ENCODE peak calls at places on chromosomes 12 and 14, in five cellular contexts. Z, G, F, H and O are unnamed samples.

GRCh38 chr12:93966516-93967133 is 181.8 kb upstream of the PLXNC1 start:
- DNase-seq in F (no peak), G (no peak), H (no peak), Z (no peak), O (no peak)

GRCh38 chr12:30805959-30806358 is 51.2 kb upstream of the CAPRIN2 start:
- DNase-seq in G (no peak), H (no peak), F (no peak), Z (no peak), O (no peak)

GRCh38 chr12:22821985-22822384 is 197.0 kb downstream of the ETNK1 start:
- DNase-seq in F (no peak), Z (no peak), H (no peak), G (no peak), O (no peak)

GRCh38 chr14:68757618-68758081 is 35.2 kb downstream of the ZFP36L1 start:
- DNase-seq in H (no peak), G (no peak), Z (no peak), F (no peak), O (no peak)

GRCh38 chr14:69910871-69911270 is 31.7 kb downstream of the SMOC1 start:
- DNase-seq in G (no peak), H (no peak), F (no peak), Z (no peak), O (no peak)

GRCh38 chr12:57474862-57475261 is 4.8 kb downstream of the ARHGAP9 start:
- DNase-seq in G (no peak), H (no peak), Z (no peak), F (no peak), O (no peak)

GRCh38 chr12:92363295-92364146 is 217.9 kb upstream of the BTG1 start:
- DNase-seq in F (no peak), G (peak; percentile 17), Z (peak; percentile 61), H (peak; percentile 4), O (no peak)

GRCh38 chr14:54366726-54367707 is 29.8 kb upstream of the CDKN3 start:
- DNase-seq in Z (peak; percentile 90), H (no peak), F (peak; percentile 74), G (no peak), O (no peak)

GRCh38 chr12:113259499-113259953 is 38.3 kb downstream of the TPCN1 start:
- DNase-seq in Z (no peak), H (no peak), F (peak; percentile 56), G (no peak), O (no peak)

GRCh38 chr12:41959271-41959670 is 185.4 kb downstream of the GXYLT1 start:
- DNase-seq in F (no peak), Z (no peak), H (no peak), G (no peak), O (no peak)

GRCh38 chr14:99604766-99605298 is 825 bp upstream of the CCDC85C start:
- DNase-seq in F (peak; percentile 36), H (no peak), G (peak; percentile 33), Z (no peak), O (peak; percentile 55)

GRCh38 chr12:4025420-4026358 is 152.5 kb upstream of the PARP11 start:
- DNase-seq in G (no peak), H (no peak), F (no peak), Z (no peak), O (no peak)

GRCh38 chr12:4867384-4867783 is 42.3 kb upstream of the KCNA1 start:
- DNase-seq in G (no peak), F (no peak), Z (no peak), H (no peak), O (no peak)

GRCh38 chr14:104968541-104969401 is 9.4 kb downstream of the AHNAK2 start:
- DNase-seq in G (no peak), F (no peak), H (no peak), Z (peak; percentile 72), O (no peak)

GRCh38 chr12:96112733-96113132 is 77.3 kb upstream of the LTA4H start:
- DNase-seq in F (peak; percentile 59), H (no peak), G (no peak), Z (no peak), O (no peak)

GRCh38 chr12:52007982-52008510 is 1.3 kb downstream of the TAMALIN start:
- DNase-seq in H (no peak), G (no peak), F (no peak), Z (no peak), O (no peak)

GRCh38 chr14:102547067-102547466 is 37.5 kb upstream of the ANKRD9 start:
- DNase-seq in G (no peak), Z (peak; percentile 77), F (no peak), H (no peak), O (no peak)

GRCh38 chr12:32918890-32919791 is 22.6 kb upstream of the PKP2 start:
- DNase-seq in G (no peak), H (no peak), Z (peak; percentile 57), F (peak; percentile 36), O (no peak)

GRCh38 chr14:35807131-35807961 is 1.7 kb downstream of the RALGAPA1 start:
- DNase-seq in H (no peak), F (no peak), G (no peak), Z (peak; percentile 39), O (no peak)

GRCh38 chr12:86256169-86256568 is at the start of gene MGAT4C:
- DNase-seq in F (no peak), Z (no peak), G (no peak), H (no peak), O (no peak)

GRCh38 chr12:93484315-93484981 is 17.1 kb downstream of the MRPL42 start:
- DNase-seq in H (no peak), Z (no peak), G (no peak), F (no peak), O (no peak)

GRCh38 chr14:99322731-99323599 is 51.0 kb upstream of the BCL11B start:
- DNase-seq in H (no peak), F (no peak), Z (no peak), G (no peak), O (no peak)

GRCh38 chr14:52015411-52016030 is 26.2 kb downstream of the RTRAF start:
- DNase-seq in Z (peak; percentile 60), F (peak; percentile 12), H (no peak), G (no peak), O (no peak)

GRCh38 chr12:131994589-131994988 is 44.8 kb downstream of the EP400 start:
- DNase-seq in G (no peak), H (no peak), Z (no peak), F (no peak), O (no peak)

GRCh38 chr12:98373982-98374381 is 141.4 kb upstream of the TMPO start:
- DNase-seq in G (no peak), F (peak; percentile 19), Z (no peak), H (no peak), O (no peak)

GRCh38 chr12:113479578-113480335 is 8.1 kb upstream of the LHX5 start:
- DNase-seq in G (no peak), H (no peak), F (no peak), Z (no peak), O (no peak)

GRCh38 chr14:50831704-50832130 is 755 bp upstream of the NIN start:
- DNase-seq in F (no peak), H (no peak), G (no peak), Z (no peak), O (no peak)

GRCh38 chr12:124381454-124382207 is 86.7 kb downstream of the RFLNA start:
- DNase-seq in G (no peak), Z (no peak), H (no peak), F (peak; percentile 89), O (no peak)